ENCODE peak calls at places on chromosomes 5 and 9, in four cellular contexts. M is amygdala, K is fibroblast of lung, V is AG10803. T is an unnamed sample.

GRCh38 chr5:74441616-74442015 is 198.9 kb downstream of the ENC1 start:
- DNase-seq in M (no peak), K (no peak), V (no peak), T (no peak)

GRCh38 chr5:170348069-170348702 is 41.0 kb downstream of the KCNMB1 start:
- DNase-seq in M (no peak), K (no peak), V (peak), T (peak)

GRCh38 chr5:92678576-92679105 is 902.4 kb downstream of the NR2F1-AS1 start:
- DNase-seq in M (no peak), K (no peak), V (no peak), T (peak)

GRCh38 chr9:120257483-120257882 is 322.5 kb downstream of the CDK5RAP2 start:
- DNase-seq in M (no peak), K (peak), V (peak), T (peak)

GRCh38 chr5:32473072-32473471 is 28.5 kb upstream of the ZFR start:
- DNase-seq in M (no peak), K (no peak), V (no peak), T (no peak)

GRCh38 chr9:116084497-116084896 is 69.1 kb upstream of the PAPPA start:
- DNase-seq in M (no peak), K (no peak), V (no peak), T (no peak)

GRCh38 chr5:1324719-1325190 is 20.1 kb downstream of the CLPTM1L start:
- DNase-seq in M (no peak), K (no peak), V (no peak), T (no peak)

GRCh38 chr5:153562189-153562588 is 71.7 kb downstream of the GRIA1 start:
- DNase-seq in M (no peak), K (peak), V (peak), T (peak)

GRCh38 chr9:128142061-128142460 is 7.2 kb upstream of the LCN2 start:
- DNase-seq in M (no peak), K (no peak), V (no peak), T (no peak)

GRCh38 chr5:56814361-56814962 is 887 bp upstream of the MAP3K1 start:
- DNase-seq in M (no peak), K (no peak), V (no peak), T (no peak)

GRCh38 chr5:178839319-178839704 is 20.4 kb upstream of the ZNF354B start:
- DNase-seq in M (no peak), K (no peak), V (no peak), T (peak)

GRCh38 chr9:27572566-27572917 is 739 bp downstream of the C9orf72 start:
- DNase-seq in M (no peak), K (peak), V (peak), T (peak)

GRCh38 chr9:109453210-109453842 is 44.8 kb downstream of the PTPN3 start:
- DNase-seq in M (no peak), K (peak), V (peak), T (no peak)

GRCh38 chr9:92875373-92875772 is 2.5 kb downstream of the ZNF484 start:
- DNase-seq in M (no peak), K (no peak), V (no peak), T (no peak)

GRCh38 chr5:175902013-175902412 is 30.6 kb downstream of the CPLX2 start:
- DNase-seq in M (no peak), K (no peak), V (no peak), T (no peak)

GRCh38 chr9:120587357-120587756 is 7.4 kb upstream of the CDK5RAP2 start:
- DNase-seq in M (no peak), K (no peak), V (no peak), T (no peak)

GRCh38 chr5:141715340-141715905 is 33.4 kb upstream of the ARAP3 start:
- DNase-seq in M (no peak), K (no peak), V (no peak), T (no peak)

GRCh38 chr5:132714456-132715307 is 22.7 kb downstream of the KIF3A start:
- DNase-seq in M (no peak), K (peak), V (peak), T (peak)

GRCh38 chr9:4048441-4048840 is 251.4 kb downstream of the GLIS3 start:
- DNase-seq in M (no peak), K (peak), V (peak), T (peak)

GRCh38 chr5:150624334-150625163 is 15.9 kb upstream of the SYNPO start:
- DNase-seq in M (peak), K (no peak), V (no peak), T (no peak)

GRCh38 chr9:126486276-126486675 is 127.5 kb upstream of the LMX1B start:
- DNase-seq in M (no peak), K (no peak), V (no peak), T (no peak)

GRCh38 chr5:31639488-31640011 is 619 bp downstream of the PDZD2 start:
- DNase-seq in M (no peak), K (no peak), V (no peak), T (no peak)

GRCh38 chr9:130526854-130527650 is 52.3 kb upstream of the FUBP3 start:
- DNase-seq in M (no peak), K (no peak), V (no peak), T (no peak)

GRCh38 chr5:80186634-80187033 is 69.2 kb downstream of the SERINC5 start:
- DNase-seq in M (no peak), K (no peak), V (no peak), T (peak)

GRCh38 chr5:9544502-9545300 is 1.2 kb downstream of the SEMA5A start:
- DNase-seq in M (peak), K (peak), V (peak), T (peak)

GRCh38 chr5:77797133-77797532 is 21.0 kb upstream of the TBCA start:
- DNase-seq in M (no peak), K (no peak), V (no peak), T (no peak)

GRCh38 chr5:172004824-172005237 is 1.6 kb downstream of the FBXW11 start:
- DNase-seq in M (no peak), K (peak), V (peak), T (peak)

GRCh38 chr9:129026442-129027223 is 1.5 kb downstream of the SH3GLB2 start:
- DNase-seq in M (peak), K (peak), V (peak), T (no peak)

GRCh38 chr9:133141833-133142594 is 21.0 kb upstream of the RALGDS start:
- DNase-seq in M (no peak), K (no peak), V (no peak), T (no peak)

GRCh38 chr5:57447656-57448055 is 35.0 kb downstream of the ACTBL2 start:
- DNase-seq in M (no peak), K (peak), V (peak), T (peak)

GRCh38 chr9:38208206-38208901 is 139.3 kb upstream of the SHB start:
- DNase-seq in M (no peak), K (no peak), V (no peak), T (no peak)

GRCh38 chr5:157607371-157608161 is 32.0 kb upstream of the ADAM19 start:
- DNase-seq in M (no peak), K (peak), V (peak), T (peak)